ENCODE peak calls at places on chromosomes 5 and 9, in six cellular contexts. P is Peyer's patch, Z is endothelial cell, G is AG04449, J is renal cortical epithelial cell, D is ELR. C is an unnamed sample.

GRCh38 chr5:111948517-111948916 is 191.5 kb upstream of the NREP start:
- DNase-seq in Z (no peak), J (peak; percentile 82), G (peak; percentile 95), P (no peak), D (peak; percentile 90), C (no peak)

GRCh38 chr5:6995115-6995514 is 281.9 kb downstream of the TENT4A start:
- DNase-seq in J (no peak), G (no peak), Z (no peak), D (no peak), P (no peak), C (no peak)

GRCh38 chr9:72807765-72808445 is 144.9 kb downstream of the ALDH1A1 start:
- DNase-seq in J (peak; percentile 6), G (no peak), D (peak; percentile 5), P (no peak), Z (no peak), C (no peak)

GRCh38 chr9:95505676-95506437 is 10.9 kb downstream of the PTCH1 start:
- DNase-seq in P (no peak), G (no peak), J (peak; percentile 50), Z (peak; percentile 72), D (peak; percentile 44), C (no peak)

GRCh38 chr9:33381231-33381791 is 21.1 kb downstream of the AQP7 start:
- DNase-seq in P (no peak), D (peak; percentile 23), G (no peak), Z (no peak), J (peak; percentile 13), C (no peak)

GRCh38 chr5:34047147-34047546 is 4.1 kb upstream of the C1QTNF3 start:
- DNase-seq in G (no peak), Z (no peak), D (peak; percentile 5), J (no peak), P (no peak), C (no peak)

GRCh38 chr9:110782701-110783100 is 114.1 kb downstream of the MUSK start:
- DNase-seq in P (no peak), D (peak; percentile 26), Z (no peak), J (no peak), G (no peak), C (no peak)

GRCh38 chr5:113050606-113051391 is 74.2 kb downstream of the DCP2 start:
- DNase-seq in D (peak; percentile 78), Z (no peak), P (no peak), J (peak; percentile 72), G (no peak), C (peak; percentile 44)

GRCh38 chr5:62256161-62257017 is 49.6 kb upstream of the KIF2A start:
- DNase-seq in P (no peak), G (no peak), D (peak; percentile 4), Z (no peak), J (no peak), C (no peak)

GRCh38 chr9:17555362-17556054 is 23.4 kb upstream of the SH3GL2 start:
- DNase-seq in Z (no peak), J (no peak), G (no peak), D (no peak), P (no peak), C (no peak)

GRCh38 chr9:15400281-15400941 is 22.3 kb upstream of the SNAPC3 start:
- DNase-seq in P (no peak), D (no peak), G (no peak), J (peak; percentile 69), Z (no peak), C (no peak)

GRCh38 chr9:34612788-34613390 is 992 bp upstream of the RPP25L start:
- DNase-seq in J (peak; percentile 56), G (no peak), Z (peak; percentile 81), P (peak; percentile 76), D (peak; percentile 88), C (peak; percentile 88)

GRCh38 chr5:170287532-170287931 is 10.0 kb downstream of the LCP2 start:
- DNase-seq in Z (no peak), P (no peak), J (no peak), G (no peak), D (no peak), C (peak; percentile 44)

GRCh38 chr5:173391031-173391430 is 62.8 kb upstream of the STC2 start:
- DNase-seq in Z (no peak), P (no peak), J (no peak), G (no peak), D (no peak), C (no peak)

GRCh38 chr9:70618784-70619183 is 204.3 kb upstream of the KLF9 start:
- DNase-seq in D (no peak), G (no peak), Z (no peak), P (no peak), J (no peak), C (no peak)

C was measured in adrenal gland.